ENCODE peak calls at places on chromosomes 6 and 20, in five cellular contexts. Q, G, F, S and M are unnamed samples.
A peak's percentile ranks its signal among the peaks of the same experiment; 100 is the strongest.

GRCh38 chr6:108742041-108742440 is 106.2 kb upstream of the ARMC2 start:
- DNase-seq in Q (no peak), G (no peak), F (no peak), S (no peak), M (no peak)

GRCh38 chr20:61679473-61679872 is 386.2 kb downstream of the TAF4 start:
- DNase-seq in Q (no peak), G (no peak), F (no peak), S (no peak), M (no peak)

GRCh38 chr20:62217913-62218773 is 1.9 kb downstream of the HRH3 start:
- DNase-seq in Q (no peak), G (no peak), F (no peak), S (no peak), M (no peak)

GRCh38 chr20:32386091-32386490 is 28.0 kb downstream of the ASXL1 start:
- DNase-seq in Q (no peak), G (no peak), F (no peak), S (no peak), M (no peak)

GRCh38 chr20:53934421-53935352 is 135.7 kb downstream of the BCAS1 start:
- DNase-seq in Q (no peak), G (no peak), F (peak; percentile 38), S (no peak), M (peak; percentile 96)

GRCh38 chr6:46502486-46503119 is 11.4 kb upstream of the RCAN2 start:
- DNase-seq in Q (no peak), G (no peak), F (no peak), S (no peak), M (no peak)

GRCh38 chr20:8386991-8387390 is 254.9 kb downstream of the PLCB1 start:
- DNase-seq in Q (no peak), G (no peak), F (no peak), S (no peak), M (no peak)

GRCh38 chr6:133315811-133316210 is 74.7 kb downstream of the EYA4 start:
- DNase-seq in Q (no peak), G (no peak), F (no peak), S (no peak), M (no peak)

GRCh38 chr20:47620808-47621805 is 119.4 kb downstream of the NCOA3 start:
- DNase-seq in Q (no peak), G (no peak), F (no peak), S (no peak), M (peak; percentile 76)

GRCh38 chr6:4910060-4910746 is 93.6 kb downstream of the RPP40 start:
- DNase-seq in Q (no peak), G (no peak), F (no peak), S (peak; percentile 62), M (no peak)

GRCh38 chr6:158322724-158323560 is 10.7 kb downstream of the TULP4 start:
- DNase-seq in Q (no peak), G (no peak), F (no peak), S (no peak), M (peak; percentile 85)

GRCh38 chr6:89022747-89023289 is 57.7 kb upstream of the PNRC1 start:
- DNase-seq in Q (no peak), G (no peak), F (no peak), S (no peak), M (peak; percentile 69)

GRCh38 chr6:4909063-4909645 is 94.7 kb downstream of the RPP40 start:
- DNase-seq in Q (no peak), G (no peak), F (no peak), S (peak; percentile 68), M (no peak)

GRCh38 chr20:35616465-35617396 is 1.1 kb downstream of the SPAG4 start:
- DNase-seq in Q (peak; percentile 53), G (peak; percentile 93), F (no peak), S (no peak), M (peak; percentile 91)